ENCODE peak calls at places on chromosomes 1 and 21, in seven cellular contexts. J is PC-3; W is CD8-positive, alpha-beta T cell; K is cardiac muscle cell; L is HCT116; A is BJ; Y is AG04450. T is an unnamed sample.

GRCh38 chr21:32908529-32908928 is 117.2 kb upstream of the OLIG2 start:
- DNase-seq in A (no peak), Y (no peak), W (no peak), L (no peak), J (no peak), K (no peak), T (no peak)

GRCh38 chr1:17485280-17485679 is 45.8 kb upstream of the RCC2 start:
- DNase-seq in K (peak; percentile 43), Y (no peak), A (no peak), J (peak; percentile 50), W (no peak), L (no peak), T (no peak)

GRCh38 chr1:220880726-220881506 is 1.7 kb downstream of the HLX start:
- DNase-seq in A (no peak), K (peak; percentile 62), W (no peak), Y (no peak), J (peak; percentile 26), L (no peak), T (no peak)

GRCh38 chr1:91684599-91685196 is 184.0 kb downstream of the CDC7 start:
- DNase-seq in K (peak; percentile 55), W (peak; percentile 1), J (no peak), L (no peak), A (no peak), Y (no peak), T (no peak)

GRCh38 chr1:176241385-176242015 is 34.4 kb upstream of the COP1 start:
- DNase-seq in L (peak; percentile 51), A (peak; percentile 53), J (peak; percentile 68), Y (peak; percentile 74), W (no peak), K (peak; percentile 60), T (peak; percentile 7)

GRCh38 chr1:201582261-201582951 is 43.5 kb downstream of the NAV1 start:
- DNase-seq in J (no peak), K (peak; percentile 73), L (no peak), A (no peak), W (no peak), Y (no peak), T (no peak)

GRCh38 chr21:29194847-29195246 is 64.4 kb downstream of the MAP3K7CL start:
- DNase-seq in J (peak; percentile 22), K (peak; percentile 26), A (no peak), L (no peak), W (no peak), Y (no peak), T (no peak)

GRCh38 chr1:220431840-220432239 is 96.1 kb upstream of the MARK1 start:
- DNase-seq in W (no peak), L (no peak), A (no peak), J (no peak), Y (no peak), K (no peak), T (no peak)

GRCh38 chr1:226882631-226883409 is 12.4 kb downstream of the PSEN2 start:
- DNase-seq in K (peak; percentile 40), W (peak; percentile 3), L (no peak), Y (peak; percentile 18), A (no peak), J (peak; percentile 72), T (peak; percentile 52)

GRCh38 chr1:53554592-53555305 is 95.5 kb downstream of the DMRTB1 start:
- DNase-seq in A (no peak), J (no peak), W (no peak), K (no peak), L (no peak), Y (no peak), T (no peak)

GRCh38 chr1:27856561-27857343 is 15.6 kb upstream of the THEMIS2 start:
- DNase-seq in J (no peak), Y (no peak), L (no peak), W (no peak), A (no peak), K (no peak), T (no peak)

GRCh38 chr1:6440198-6441126 is 15.9 kb downstream of the ESPN start:
- DNase-seq in W (peak; percentile 57), Y (no peak), L (no peak), J (peak; percentile 85), K (peak; percentile 46), A (no peak), T (no peak)

GRCh38 chr1:75539230-75540116 is 71.4 kb downstream of the SLC44A5 start:
- DNase-seq in Y (no peak), J (peak; percentile 19), K (peak; percentile 63), L (no peak), A (no peak), W (no peak), T (peak; percentile 72)

GRCh38 chr1:182200025-182200814 is 138.7 kb upstream of the ZNF648 start:
- DNase-seq in W (no peak), A (no peak), L (no peak), K (no peak), Y (no peak), J (no peak), T (no peak)

GRCh38 chr1:182197555-182197954 is 136.0 kb upstream of the ZNF648 start:
- DNase-seq in L (no peak), K (no peak), J (no peak), W (no peak), Y (no peak), A (no peak), T (no peak)

GRCh38 chr1:182195733-182196132 is 134.2 kb upstream of the ZNF648 start:
- DNase-seq in L (no peak), Y (no peak), A (no peak), J (no peak), K (no peak), W (no peak), T (no peak)

GRCh38 chr1:182196897-182197546 is 135.5 kb upstream of the ZNF648 start:
- DNase-seq in Y (no peak), W (no peak), A (no peak), K (no peak), J (no peak), L (no peak), T (no peak)

DNA sequence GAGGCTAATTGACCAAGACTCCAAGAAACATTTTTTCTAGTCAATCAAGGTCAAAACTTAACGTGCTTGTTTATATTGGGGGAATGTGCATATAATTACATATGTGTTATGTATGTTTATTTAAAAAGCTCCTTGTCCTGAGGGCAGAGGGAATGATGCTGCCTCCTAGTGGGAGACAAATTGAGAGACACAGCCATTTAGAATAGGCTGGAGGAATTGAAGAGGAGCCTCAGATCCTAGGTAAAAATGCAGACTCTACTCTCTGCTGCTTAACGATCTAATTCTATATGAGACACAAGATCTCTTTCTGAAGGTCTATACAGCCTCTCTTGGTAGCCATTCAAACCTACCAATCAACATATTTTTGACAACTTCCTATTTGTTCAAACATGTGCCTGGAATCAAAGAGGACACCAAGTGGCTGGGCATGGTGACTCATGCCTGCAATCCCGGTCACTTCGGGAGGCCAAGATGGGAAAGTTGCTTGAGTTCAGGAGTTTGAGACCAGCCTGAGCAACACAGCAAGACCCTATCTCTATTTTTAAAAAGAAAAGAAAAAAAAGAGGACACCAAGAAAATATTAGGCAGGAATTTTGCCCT is 136.6 kb upstream of the ZNF648 start:
- DNase-seq in J (peak; percentile 21), W (no peak), A (no peak), Y (no peak), L (no peak), K (no peak), T (no peak)
- TF ChIP-seq CTCF in J (peak; percentile 59), W (no peak), A (peak; percentile 28), Y (peak; percentile 13), L (peak; percentile 42), K (no peak), T (peak; percentile 45)

GRCh38 chr21:15729346-15729673 is 472 bp upstream of the USP25 start:
- DNase-seq in J (no peak), L (no peak), Y (no peak), K (no peak), W (no peak), A (no peak), T (no peak)
- H3K4me3 ChIP-seq in J (peak overlapping the region; percentile 69), L (peak overlapping the region; percentile 76), Y (peak overlapping the region; percentile 89), K (peak overlapping the region; percentile 97), W (peak overlapping the region; percentile 59), A (peak overlapping the region; percentile 72), T (peak overlapping the region; percentile 66)

DNA sequence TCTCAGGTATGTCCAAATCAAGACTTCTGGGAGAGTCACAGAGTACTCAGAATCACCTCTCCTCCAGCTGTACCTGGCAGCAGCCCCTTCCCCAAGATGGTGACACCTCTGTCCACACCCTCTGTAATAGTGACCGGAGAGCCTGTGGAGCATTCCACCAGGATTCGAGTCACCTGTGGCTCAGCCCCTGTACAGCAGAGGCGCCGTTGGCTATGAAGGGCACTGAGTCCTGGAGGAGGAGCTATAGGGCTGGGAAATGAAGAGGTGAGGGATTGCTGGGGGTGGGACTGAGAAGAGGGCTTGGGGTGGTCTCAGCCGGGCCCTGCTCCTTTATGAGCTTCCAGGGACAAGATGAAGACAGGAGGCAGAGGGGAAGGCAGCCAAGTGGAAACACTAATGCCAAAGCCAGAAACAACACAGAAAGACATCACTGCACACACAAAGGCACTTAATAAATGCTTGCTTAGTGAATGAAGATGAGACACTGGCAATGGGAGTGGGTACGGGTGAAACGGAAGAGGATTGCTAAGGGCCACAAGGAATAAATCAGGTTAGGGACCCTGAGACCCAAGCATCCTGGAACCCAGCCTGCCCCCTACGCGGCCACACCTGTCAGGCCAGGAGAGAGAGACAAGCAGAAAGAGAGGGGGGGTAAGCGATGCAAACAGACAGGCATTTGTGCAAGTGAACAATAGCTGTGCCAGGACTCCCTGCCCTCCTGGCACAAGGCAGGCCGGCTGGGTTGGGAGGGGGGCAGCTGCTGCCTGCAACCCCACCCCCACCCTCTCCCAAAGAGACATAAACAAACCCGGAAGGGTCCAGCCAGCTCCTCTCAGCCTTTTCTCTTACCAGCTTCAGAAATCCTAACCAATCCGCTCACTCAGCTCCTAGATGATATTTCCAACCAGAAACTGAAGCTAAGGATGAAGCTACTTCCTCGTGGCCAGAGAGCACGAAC is 3.9 kb downstream of the ARHGEF2 start:
- DNase-seq in A (no peak), L (no peak), K (no peak), Y (no peak), W (no peak), J (no peak), T (no peak)
- TF ChIP-seq CTCF in A (no peak), L (no peak), K (no peak), Y (no peak), W (no peak), J (no peak), T (no peak)

GRCh38 chr1:164754088-164754600 is 195.2 kb downstream of the PBX1 start:
- DNase-seq in J (no peak), W (no peak), L (no peak), A (no peak), Y (no peak), K (peak; percentile 83), T (no peak)
- H3K4me3 ChIP-seq in J (no peak overlapping the region), W (no peak overlapping the region), L (no peak overlapping the region), A (no peak overlapping the region), Y (no peak overlapping the region), K (no peak overlapping the region), T (no peak overlapping the region)

DNA sequence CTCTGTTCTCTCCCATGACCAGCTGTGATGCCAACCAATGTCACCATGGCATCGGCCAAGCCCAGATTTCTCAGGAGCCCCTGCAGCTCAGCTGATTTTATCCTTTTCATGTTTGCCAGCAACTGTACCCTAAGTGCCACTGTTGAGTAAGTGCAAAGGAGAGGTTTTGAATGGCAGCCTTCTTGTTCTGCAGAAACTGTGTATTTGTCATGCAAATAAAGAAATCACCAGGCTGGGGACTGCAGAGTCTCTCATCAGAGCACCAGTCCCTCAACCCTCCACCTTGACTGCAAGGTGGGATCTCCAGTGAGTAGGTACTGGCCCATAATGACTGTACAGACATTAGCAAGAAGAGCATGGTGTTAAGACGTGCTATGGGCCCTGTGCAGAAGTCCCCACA is 26.6 kb downstream of the C8B start:
- DNase-seq in W (no peak), K (no peak), L (no peak), J (no peak), Y (no peak), A (no peak), T (no peak)
- TF ChIP-seq CTCF in W (no peak), K (no peak), L (no peak), J (no peak), Y (no peak), A (no peak), T (no peak)

T was measured in retinal pigment epithelial cell.